ENCODE peak calls at places on chromosomes 6 and 20, in eight cellular contexts. Z, K, C, R, X, B, G and P are unnamed samples.

GRCh38 chr6:100078509-100078908 is 84.5 kb upstream of the MCHR2 start:
- DNase-seq in Z (peak; percentile 43), K (peak; percentile 65), C (no peak), R (peak; percentile 57), X (no peak), B (no peak), G (no peak), P (no peak)

GRCh38 chr20:64131406-64131805 is 24.0 kb upstream of the NPBWR2 start:
- DNase-seq in Z (peak; percentile 33), K (no peak), C (no peak), R (peak; percentile 27), X (no peak), B (no peak), G (peak; percentile 34), P (no peak)

GRCh38 chr6:148239777-148240462 is 102.7 kb upstream of the SASH1 start:
- DNase-seq in Z (no peak), K (no peak), C (no peak), R (peak; percentile 54), X (no peak), B (no peak), G (no peak), P (no peak)

GRCh38 chr6:118867181-118867580 is 26.8 kb upstream of the ASF1A start:
- DNase-seq in Z (peak; percentile 9), K (no peak), C (no peak), R (no peak), X (no peak), B (no peak), G (no peak), P (no peak)

GRCh38 chr20:51800769-51801219 is 1.5 kb downstream of the SALL4 start:
- DNase-seq in Z (peak; percentile 26), K (no peak), C (peak; percentile 27), R (peak; percentile 30), X (no peak), B (peak; percentile 10), G (no peak), P (peak; percentile 63)

GRCh38 chr6:6851862-6852261 is 255.9 kb upstream of the RREB1 start:
- DNase-seq in Z (no peak), K (no peak), C (no peak), R (no peak), X (no peak), B (no peak), G (no peak), P (no peak)

GRCh38 chr6:157621401-157621800 is 201.6 kb upstream of the SNX9 start:
- DNase-seq in Z (no peak), K (no peak), C (no peak), R (no peak), X (no peak), B (no peak), G (no peak), P (no peak)

GRCh38 chr6:48834706-48835105 is 628.3 kb downstream of the MMUT start:
- DNase-seq in Z (no peak), K (no peak), C (no peak), R (peak; percentile 24), X (no peak), B (no peak), G (no peak), P (no peak)

GRCh38 chr6:131972761-131973160 is 21.6 kb upstream of the CCN2 start:
- DNase-seq in Z (no peak), K (no peak), C (no peak), R (no peak), X (no peak), B (no peak), G (no peak), P (no peak)

GRCh38 chr6:23990158-23990557 is 135.9 kb upstream of the NRSN1 start:
- DNase-seq in Z (no peak), K (no peak), C (no peak), R (no peak), X (no peak), B (no peak), G (no peak), P (no peak)

GRCh38 chr20:62724692-62725595 is 16.3 kb downstream of the NTSR1 start:
- DNase-seq in Z (no peak), K (no peak), C (no peak), R (no peak), X (no peak), B (no peak), G (no peak), P (no peak)

GRCh38 chr6:158831571-158831970 is 12.4 kb upstream of the EZR start:
- DNase-seq in Z (no peak), K (no peak), C (no peak), R (no peak), X (no peak), B (no peak), G (no peak), P (no peak)

GRCh38 chr20:20010639-20011500 is 6.3 kb upstream of the NAA20 start:
- DNase-seq in Z (peak; percentile 62), K (no peak), C (peak; percentile 20), R (peak; percentile 63), X (no peak), B (no peak), G (no peak), P (no peak)
- H3K4me1 ChIP-seq in Z (peaks cover 14% of the 10 kb centered on the region), K (no peaks in the 10 kb centered on the region), C (peaks cover 3% of the 10 kb centered on the region), R (peaks cover 13% of the 10 kb centered on the region), X (peaks cover 3% of the 10 kb centered on the region), B (peaks cover 15% of the 10 kb centered on the region), G (no peaks in the 10 kb centered on the region), P (peaks cover 29% of the 10 kb centered on the region)

GRCh38 chr6:8102122-8102958 is at the start of gene EEF1E1:
- DNase-seq in Z (peak; percentile 86), K (peak; percentile 98), C (peak; percentile 96), R (peak; percentile 98), X (peak; percentile 94), B (peak; percentile 96), G (peak; percentile 96), P (peak; percentile 96)

GRCh38 chr6:8108031-8108660 is 5.8 kb upstream of the EEF1E1 start:
- DNase-seq in Z (peak; percentile 82), K (no peak), C (no peak), R (peak; percentile 95), X (no peak), B (no peak), G (no peak), P (no peak)

GRCh38 chr6:8108759-8109539 is 6.6 kb upstream of the EEF1E1 start:
- DNase-seq in Z (no peak), K (no peak), C (no peak), R (no peak), X (no peak), B (no peak), G (no peak), P (no peak)

GRCh38 chr6:8100159-8100854 is 2.0 kb downstream of the EEF1E1 start:
- DNase-seq in Z (no peak), K (no peak), C (no peak), R (no peak), X (no peak), B (no peak), G (no peak), P (no peak)

DNA sequence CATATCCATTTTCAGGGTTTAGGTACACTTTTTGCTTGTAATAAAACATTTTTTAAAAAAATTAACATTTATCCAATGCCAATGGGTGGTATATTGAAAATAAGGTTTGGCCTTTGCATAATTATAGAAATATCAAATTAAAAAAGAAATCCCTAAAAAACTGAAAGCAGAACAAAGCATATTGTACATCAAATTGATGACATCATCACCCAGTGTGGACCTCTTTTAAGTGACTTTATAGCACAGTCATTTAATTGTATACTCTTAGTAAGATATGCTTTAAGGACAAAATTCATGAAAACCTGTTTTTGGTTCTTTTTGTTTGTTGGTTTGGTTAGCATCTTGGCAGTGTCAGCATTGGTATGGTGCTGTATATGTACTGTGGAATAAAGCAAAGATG is 1.4 kb upstream of the EEF1E1 start:
- DNase-seq in Z (no peak), K (no peak), C (no peak), R (no peak), X (no peak), B (no peak), G (no peak), P (no peak)
- H3K4me1 ChIP-seq in Z (peaks cover 16% of the 10 kb centered on the region), K (no peaks in the 10 kb centered on the region), C (no peaks in the 10 kb centered on the region), R (peaks cover 16% of the 10 kb centered on the region), X (no peaks in the 10 kb centered on the region), B (peaks cover 7% of the 10 kb centered on the region), G (peaks cover 9% of the 10 kb centered on the region), P (peaks cover 8% of the 10 kb centered on the region)

GRCh38 chr20:1507276-1507675 is 16.1 kb upstream of the SIRPB2 start:
- DNase-seq in Z (no peak), K (no peak), C (no peak), R (no peak), X (no peak), B (no peak), G (no peak), P (no peak)
- H3K4me1 ChIP-seq in Z (no peaks in the 10 kb centered on the region), K (no peaks in the 10 kb centered on the region), C (no peaks in the 10 kb centered on the region), R (peaks cover 16% of the 10 kb centered on the region), X (no peaks in the 10 kb centered on the region), B (no peaks in the 10 kb centered on the region), G (no peaks in the 10 kb centered on the region), P (no peaks in the 10 kb centered on the region)

DNA sequence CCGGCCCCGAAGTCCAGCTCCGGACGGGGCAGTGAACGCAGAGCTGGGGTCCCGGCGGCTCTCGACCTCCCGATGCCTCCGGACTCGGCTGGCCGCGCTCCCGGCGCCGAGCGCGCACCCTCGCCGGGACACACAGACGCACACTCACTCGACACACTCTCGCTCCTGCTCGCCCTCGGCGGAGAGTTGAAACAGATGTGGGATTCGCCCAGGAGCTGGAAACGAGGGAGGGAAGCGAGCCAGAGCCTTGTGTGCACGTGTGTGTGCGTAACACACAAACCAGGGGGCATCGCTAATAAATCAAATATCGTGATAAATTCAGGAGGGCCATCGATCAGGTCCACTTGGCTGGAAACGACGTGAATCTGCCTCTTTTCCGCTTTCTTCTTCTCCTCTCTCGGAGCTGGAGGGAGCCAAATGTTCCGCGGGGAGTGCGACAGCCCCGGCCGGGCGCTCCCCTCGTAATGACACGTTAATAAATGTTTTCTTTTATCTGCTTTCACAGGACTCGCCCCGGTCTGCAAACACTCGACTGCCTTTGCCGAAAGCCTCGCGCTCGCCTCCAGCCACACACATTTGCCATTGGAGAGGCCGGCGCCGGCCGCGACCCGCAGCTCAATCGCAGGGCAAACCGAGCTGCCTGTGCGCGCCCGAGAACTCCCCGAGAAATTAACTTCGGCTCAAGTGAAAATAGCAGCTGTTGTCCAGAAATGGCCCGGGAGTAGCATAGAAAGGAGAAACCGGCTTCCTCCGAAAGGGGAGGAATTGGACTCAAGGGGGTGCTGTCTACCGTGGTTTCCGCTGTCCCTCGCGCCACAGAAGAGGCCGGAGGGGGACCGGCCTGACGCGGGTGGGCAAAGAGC is 850 bp upstream of the SULF2 start:
- DNase-seq in Z (peak; percentile 68), K (peak; percentile 67), C (peak; percentile 68), R (peak; percentile 84), X (peak; percentile 86), B (peak; percentile 81), G (peak; percentile 82), P (no peak)
- H3K4me1 ChIP-seq in Z (peaks cover 16% of the 10 kb centered on the region), K (peaks cover 3% of the 10 kb centered on the region), C (peaks cover 9% of the 10 kb centered on the region), R (peaks cover 7% of the 10 kb centered on the region), X (peaks cover 10% of the 10 kb centered on the region), B (peaks cover 21% of the 10 kb centered on the region), G (peaks cover 9% of the 10 kb centered on the region), P (peaks cover 4% of the 10 kb centered on the region)

GRCh38 chr20:53753880-53754459 is 160.3 kb upstream of the ZNF217 start:
- DNase-seq in Z (no peak), K (no peak), C (no peak), R (no peak), X (no peak), B (no peak), G (no peak), P (no peak)
- H3K4me1 ChIP-seq in Z (peaks cover 50% of the 10 kb centered on the region), K (peaks cover 18% of the 10 kb centered on the region), C (peaks cover 8% of the 10 kb centered on the region), R (peaks cover 26% of the 10 kb centered on the region), X (peaks cover 1% of the 10 kb centered on the region), B (peaks cover 6% of the 10 kb centered on the region), G (peaks cover 3% of the 10 kb centered on the region), P (peaks cover 18% of the 10 kb centered on the region)